ENCODE peak calls at places on chromosome 6, in four cellular contexts. A, N, D and V are unnamed samples.

GRCh38 chr6:157323114-157323923 is at the start of gene TMEM242:
- DNase-seq in A (peak), N (peak), D (no peak), V (no peak)

GRCh38 chr6:157699777-157700636 is 123.0 kb upstream of the SNX9 start:
- DNase-seq in A (no peak), N (no peak), D (no peak), V (no peak)

GRCh38 chr6:43971776-43972126 is 155.5 kb downstream of the MRPL14 start:
- DNase-seq in A (no peak), N (no peak), D (no peak), V (no peak)

GRCh38 chr6:160188773-160189172 is 67.2 kb downstream of the SLC22A1 start:
- DNase-seq in A (no peak), N (no peak), D (no peak), V (no peak)

GRCh38 chr6:70673601-70674000 is 5.9 kb downstream of the SMAP1 start:
- DNase-seq in A (no peak), N (no peak), D (no peak), V (no peak)

GRCh38 chr6:71107935-71108420 is 151.1 kb upstream of the B3GAT2 start:
- DNase-seq in A (no peak), N (no peak), D (peak), V (no peak)

GRCh38 chr6:114216789-114217467 is 125.9 kb downstream of the HS3ST5 start:
- DNase-seq in A (no peak), N (no peak), D (no peak), V (no peak)

GRCh38 chr6:128280960-128281359 is 239.4 kb downstream of the PTPRK start:
- DNase-seq in A (no peak), N (no peak), D (no peak), V (no peak)

GRCh38 chr6:11410539-11411307 is 126.8 kb upstream of the TMEM170B start:
- DNase-seq in A (no peak), N (peak), D (no peak), V (no peak)

GRCh38 chr6:86107985-86108384 is 465.3 kb upstream of the SYNCRIP start:
- DNase-seq in A (no peak), N (no peak), D (peak), V (no peak)

GRCh38 chr6:169070506-169071176 is 183.0 kb downstream of the THBS2 start:
- DNase-seq in A (no peak), N (no peak), D (no peak), V (no peak)

GRCh38 chr6:44738652-44739141 is 351.2 kb downstream of the CDC5L start:
- DNase-seq in A (no peak), N (no peak), D (no peak), V (no peak)

GRCh38 chr6:146857180-146857959 is 258.6 kb downstream of the ADGB start:
- DNase-seq in A (peak), N (peak), D (peak), V (no peak)

GRCh38 chr6:90484392-90484791 is 102.5 kb downstream of the MAP3K7 start:
- DNase-seq in A (no peak), N (no peak), D (no peak), V (no peak)

GRCh38 chr6:26020983-26021349 is 58.4 kb downstream of the TRIM38 start:
- DNase-seq in A (no peak), N (peak), D (no peak), V (no peak)

GRCh38 chr6:167998206-167998605 is 735 bp downstream of the KIF25 start:
- DNase-seq in A (no peak), N (no peak), D (no peak), V (no peak)

GRCh38 chr6:75279418-75279817 is 5.2 kb downstream of the TMEM30A start:
- DNase-seq in A (no peak), N (no peak), D (no peak), V (no peak)

GRCh38 chr6:117496383-117496990 is 14.0 kb downstream of the DCBLD1 start:
- DNase-seq in A (no peak), N (no peak), D (no peak), V (no peak)

GRCh38 chr6:130138116-130138908 is 84.4 kb downstream of the SAMD3 start:
- DNase-seq in A (no peak), N (no peak), D (no peak), V (no peak)

GRCh38 chr6:39415482-39415881 is 93.0 kb upstream of the KCNK16 start:
- DNase-seq in A (no peak), N (no peak), D (no peak), V (no peak)

GRCh38 chr6:118748311-118749062 is 97.1 kb upstream of the CEP85L start:
- DNase-seq in A (no peak), N (no peak), D (peak), V (no peak)

GRCh38 chr6:20402181-20403079 is 751 bp downstream of the E2F3 start:
- DNase-seq in A (no peak), N (peak), D (peak), V (peak)

GRCh38 chr6:164322533-164322932 is 908.0 kb downstream of the QKI start:
- DNase-seq in A (no peak), N (no peak), D (no peak), V (no peak)

GRCh38 chr6:111199935-111200822 is 112.9 kb downstream of the SLC16A10 start:
- DNase-seq in A (no peak), N (no peak), D (no peak), V (no peak)

GRCh38 chr6:111657146-111657545 is 51.5 kb upstream of the TRAF3IP2 start:
- DNase-seq in A (no peak), N (no peak), D (no peak), V (no peak)

GRCh38 chr6:116528163-116528562 is 16.7 kb downstream of the CALHM5 start:
- DNase-seq in A (no peak), N (no peak), D (no peak), V (no peak)

GRCh38 chr6:52164319-52165094 is 21.7 kb upstream of the IL17A start:
- DNase-seq in A (no peak), N (no peak), D (no peak), V (no peak)

GRCh38 chr6:100119261-100119660 is 125.2 kb upstream of the MCHR2 start:
- DNase-seq in A (no peak), N (no peak), D (no peak), V (no peak)

GRCh38 chr6:119119989-119120388 is 41.5 kb upstream of the FAM184A start:
- DNase-seq in A (no peak), N (no peak), D (no peak), V (no peak)

GRCh38 chr6:158707120-158707519 is 57.3 kb downstream of the SYTL3 start:
- DNase-seq in A (no peak), N (no peak), D (no peak), V (no peak)

GRCh38 chr6:87700729-87701675 is 1.0 kb downstream of the AKIRIN2 start:
- DNase-seq in A (no peak), N (peak), D (peak), V (no peak)

GRCh38 chr6:109743739-109744138 is 52.6 kb downstream of the FIG4 start:
- DNase-seq in A (no peak), N (no peak), D (no peak), V (no peak)

GRCh38 chr6:127547215-127547614 is 28.1 kb upstream of the MTCL3 start:
- DNase-seq in A (no peak), N (peak), D (no peak), V (no peak)

GRCh38 chr6:68158256-68158655 is 476.8 kb upstream of the ADGRB3 start:
- DNase-seq in A (no peak), N (no peak), D (no peak), V (no peak)

GRCh38 chr6:157496534-157497095 is 115.6 kb downstream of the ZDHHC14 start:
- DNase-seq in A (no peak), N (no peak), D (no peak), V (no peak)

GRCh38 chr6:107668826-107669474 is 155.2 kb downstream of the SCML4 start:
- DNase-seq in A (no peak), N (peak), D (peak), V (no peak)